ENCODE peak calls at places on chromosome 1, in four cellular contexts. C, D, J and M are unnamed samples.
A peak's percentile ranks its signal among the peaks of the same experiment; 100 is the strongest.

GRCh38 chr1:236132420-236133046 is 9.8 kb upstream of the GPR137B start:
- DNase-seq in D (no peak), J (peak; percentile 54), C (no peak), M (no peak)

GRCh38 chr1:43464840-43465693 is 11.3 kb upstream of the HYI start:
- DNase-seq in J (no peak), C (no peak), D (no peak), M (no peak)

GRCh38 chr1:61641171-61641570 is 83.8 kb downstream of the TM2D1 start:
- DNase-seq in J (no peak), D (no peak), C (no peak), M (no peak)

GRCh38 chr1:89844236-89844807 is 23.5 kb downstream of the LRRC8D start:
- DNase-seq in J (no peak), C (peak; percentile 55), D (no peak), M (peak; percentile 60)

GRCh38 chr1:4931486-4931885 is 277.1 kb downstream of the AJAP1 start:
- DNase-seq in D (no peak), J (peak; percentile 57), C (no peak), M (no peak)

GRCh38 chr1:201894343-201895119 is 5.8 kb downstream of the SHISA4 start:
- DNase-seq in C (peak; percentile 35), J (no peak), D (no peak), M (no peak)

GRCh38 chr1:226406401-226406881 is 1.5 kb downstream of the PARP1 start:
- DNase-seq in J (peak; percentile 45), C (peak; percentile 41), D (no peak), M (peak; percentile 47)

GRCh38 chr1:36391271-36391670 is 5.5 kb upstream of the STK40 start:
- DNase-seq in J (no peak), D (no peak), C (no peak), M (no peak)

GRCh38 chr1:111843177-111843576 is 87.5 kb downstream of the DDX20 start:
- DNase-seq in J (no peak), D (no peak), C (no peak), M (no peak)

DNA sequence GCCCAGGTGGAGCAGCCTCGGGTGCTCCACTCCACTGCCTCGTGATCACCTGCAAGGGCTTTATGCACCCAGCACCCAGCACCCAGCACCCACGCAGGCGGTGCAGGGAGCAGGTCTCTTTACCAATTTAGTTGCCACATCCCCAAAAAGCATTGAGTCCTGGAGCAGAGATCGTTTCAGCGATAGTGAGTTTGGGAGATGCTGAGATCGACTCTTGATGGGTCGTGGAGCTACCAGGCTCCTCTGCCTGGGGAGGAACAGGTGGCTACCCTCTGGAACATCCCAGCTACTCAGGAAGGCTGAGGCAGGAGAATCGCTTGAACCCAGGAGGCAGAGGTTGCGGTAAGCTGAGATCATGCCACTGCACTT is 106.7 kb upstream of the SLC45A1 start:
- DNase-seq in J (no peak), C (no peak), D (no peak), M (no peak)
- H3K79me1 ChIP-seq in J (no peaks in the 10 kb centered on the region), C (peaks cover 5% of the 10 kb centered on the region), D (no peaks in the 10 kb centered on the region), M (no peaks in the 10 kb centered on the region)

DNA sequence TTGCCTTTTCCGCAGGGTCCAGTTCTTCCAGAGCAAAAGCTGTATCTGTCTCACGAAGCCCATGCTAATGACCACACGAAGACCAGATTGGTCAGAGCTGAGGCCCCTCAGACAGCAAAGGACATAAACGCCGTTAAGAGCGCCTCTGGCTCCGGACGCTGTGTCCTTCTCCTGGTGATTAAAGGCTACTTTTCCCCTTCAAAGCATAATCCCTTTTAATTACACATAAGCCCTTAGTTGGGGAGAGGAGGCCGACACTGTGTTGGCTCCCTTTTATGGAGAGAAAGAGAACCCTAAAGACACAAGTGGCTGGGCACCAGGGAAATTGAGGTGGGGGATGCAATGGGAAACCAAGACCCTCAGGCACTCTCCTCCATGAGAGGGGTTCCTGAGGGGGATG is at the start of gene ABCA4:
- DNase-seq in C (no peak), D (no peak), J (no peak), M (no peak)
- H3K79me1 ChIP-seq in C (no peaks in the 10 kb centered on the region), D (no peaks in the 10 kb centered on the region), J (no peaks in the 10 kb centered on the region), M (no peaks in the 10 kb centered on the region)

GRCh38 chr1:119662034-119662437 is 14.0 kb upstream of the ZNF697 start:
- DNase-seq in D (no peak), J (no peak), C (no peak), M (no peak)
- H3K79me1 ChIP-seq in D (no peaks in the 10 kb centered on the region), J (no peaks in the 10 kb centered on the region), C (no peaks in the 10 kb centered on the region), M (no peaks in the 10 kb centered on the region)

DNA sequence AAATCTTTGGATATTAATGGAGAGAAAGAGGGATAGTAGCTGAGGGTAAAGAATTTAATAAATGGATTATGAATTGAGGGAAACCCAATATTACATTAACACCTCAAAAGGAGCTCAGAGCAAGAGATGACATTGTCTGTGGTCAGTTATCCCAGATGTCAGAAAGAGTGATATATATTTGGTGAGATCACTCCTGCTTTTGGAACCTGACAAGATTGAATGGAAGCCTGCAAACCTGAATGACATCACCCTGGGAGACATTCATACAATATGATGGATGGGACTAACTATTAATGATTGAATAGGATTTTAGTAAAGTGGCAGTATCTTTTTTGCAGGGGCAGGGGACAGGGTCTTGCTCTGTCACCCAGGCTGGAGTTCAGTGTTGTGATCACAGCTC is 6.8 kb upstream of the IFI6 start:
- DNase-seq in D (no peak), J (no peak), C (no peak), M (no peak)
- H3K79me1 ChIP-seq in D (no peaks in the 10 kb centered on the region), J (no peaks in the 10 kb centered on the region), C (no peaks in the 10 kb centered on the region), M (no peaks in the 10 kb centered on the region)

GRCh38 chr1:8118031-8118451 is 91.9 kb upstream of the ERRFI1 start:
- DNase-seq in C (no peak), J (peak; percentile 84), D (no peak), M (peak; percentile 71)
- H3K79me1 ChIP-seq in C (no peaks in the 10 kb centered on the region), J (no peaks in the 10 kb centered on the region), D (no peaks in the 10 kb centered on the region), M (no peaks in the 10 kb centered on the region)